ENCODE peak calls at places on chromosomes 3 and 15, in nine cellular contexts. One of them, this sample, is unnamed.

GRCh38 chr3:71461749-71462483 is 121.6 kb downstream of the FOXP1 start:
- DNase-seq in omental fat pad: no peak
- DNase-seq in iris pigment epithelial cell: peak
- DNase-seq in stimulated activated CD8-positive, alpha-beta memory T cell treated with anti-CD3 and anti-CD28 coated beads, Interleukin-4, amount 100 ng/mL, for 1 hour: no peak
- DNase-seq in endothelial cell: no peak
- DNase-seq in astrocyte of the spinal cord: peak
- DNase-seq in pons: no peak
- DNase-seq in tibial nerve: no peak
- DNase-seq in NT2/D1: no peak
- DNase-seq in this sample: no peak

GRCh38 chr3:60017631-60018030 is 967.8 kb upstream of the CFAP20DC start:
- DNase-seq in endothelial cell: no peak
- DNase-seq in astrocyte of the spinal cord: peak
- DNase-seq in tibial nerve: no peak
- DNase-seq in omental fat pad: no peak
- DNase-seq in pons: no peak
- DNase-seq in NT2/D1: no peak
- DNase-seq in stimulated activated CD8-positive, alpha-beta memory T cell treated with anti-CD3 and anti-CD28 coated beads, Interleukin-4, amount 100 ng/mL, for 1 hour: peak
- DNase-seq in iris pigment epithelial cell: peak
- DNase-seq in this sample: peak

GRCh38 chr3:42654331-42655201 is 1.1 kb downstream of the ZBTB47 start:
- DNase-seq in iris pigment epithelial cell: peak
- DNase-seq in NT2/D1: peak
- DNase-seq in tibial nerve: no peak
- DNase-seq in pons: peak
- DNase-seq in endothelial cell: peak
- DNase-seq in stimulated activated CD8-positive, alpha-beta memory T cell treated with anti-CD3 and anti-CD28 coated beads, Interleukin-4, amount 100 ng/mL, for 1 hour: no peak
- DNase-seq in astrocyte of the spinal cord: peak
- DNase-seq in omental fat pad: no peak
- DNase-seq in this sample: peak

GRCh38 chr3:182937293-182938051 is 42.9 kb downstream of the DCUN1D1 start:
- DNase-seq in stimulated activated CD8-positive, alpha-beta memory T cell treated with anti-CD3 and anti-CD28 coated beads, Interleukin-4, amount 100 ng/mL, for 1 hour: no peak
- DNase-seq in NT2/D1: no peak
- DNase-seq in tibial nerve: no peak
- DNase-seq in omental fat pad: no peak
- DNase-seq in endothelial cell: no peak
- DNase-seq in iris pigment epithelial cell: peak
- DNase-seq in pons: no peak
- DNase-seq in astrocyte of the spinal cord: no peak
- DNase-seq in this sample: peak

GRCh38 chr3:130354430-130354829 is 9.0 kb downstream of the COL6A5 start:
- DNase-seq in iris pigment epithelial cell: no peak
- DNase-seq in tibial nerve: no peak
- DNase-seq in pons: no peak
- DNase-seq in omental fat pad: no peak
- DNase-seq in astrocyte of the spinal cord: no peak
- DNase-seq in stimulated activated CD8-positive, alpha-beta memory T cell treated with anti-CD3 and anti-CD28 coated beads, Interleukin-4, amount 100 ng/mL, for 1 hour: no peak
- DNase-seq in NT2/D1: no peak
- DNase-seq in endothelial cell: no peak
- DNase-seq in this sample: no peak

GRCh38 chr15:63896336-63897115 is 62.8 kb upstream of the HERC1 start:
- DNase-seq in tibial nerve: peak
- DNase-seq in endothelial cell: no peak
- DNase-seq in NT2/D1: no peak
- DNase-seq in pons: no peak
- DNase-seq in astrocyte of the spinal cord: peak
- DNase-seq in stimulated activated CD8-positive, alpha-beta memory T cell treated with anti-CD3 and anti-CD28 coated beads, Interleukin-4, amount 100 ng/mL, for 1 hour: peak
- DNase-seq in iris pigment epithelial cell: peak
- DNase-seq in omental fat pad: no peak
- DNase-seq in this sample: peak

GRCh38 chr3:49803464-49804140 is 541 bp downstream of the INKA1 start:
- DNase-seq in tibial nerve: no peak
- DNase-seq in NT2/D1: no peak
- DNase-seq in endothelial cell: peak
- DNase-seq in astrocyte of the spinal cord: no peak
- DNase-seq in pons: no peak
- DNase-seq in stimulated activated CD8-positive, alpha-beta memory T cell treated with anti-CD3 and anti-CD28 coated beads, Interleukin-4, amount 100 ng/mL, for 1 hour: no peak
- DNase-seq in iris pigment epithelial cell: peak
- DNase-seq in omental fat pad: no peak
- DNase-seq in this sample: peak

GRCh38 chr3:127791221-127791913 is 30.9 kb downstream of the MGLL start:
- DNase-seq in omental fat pad: no peak
- DNase-seq in astrocyte of the spinal cord: peak
- DNase-seq in NT2/D1: peak
- DNase-seq in tibial nerve: no peak
- DNase-seq in iris pigment epithelial cell: peak
- DNase-seq in stimulated activated CD8-positive, alpha-beta memory T cell treated with anti-CD3 and anti-CD28 coated beads, Interleukin-4, amount 100 ng/mL, for 1 hour: no peak
- DNase-seq in endothelial cell: no peak
- DNase-seq in pons: no peak
- DNase-seq in this sample: peak

GRCh38 chr3:5666455-5666854 is 478.9 kb downstream of the EDEM1 start:
- DNase-seq in pons: no peak
- DNase-seq in iris pigment epithelial cell: no peak
- DNase-seq in astrocyte of the spinal cord: no peak
- DNase-seq in NT2/D1: no peak
- DNase-seq in stimulated activated CD8-positive, alpha-beta memory T cell treated with anti-CD3 and anti-CD28 coated beads, Interleukin-4, amount 100 ng/mL, for 1 hour: no peak
- DNase-seq in endothelial cell: no peak
- DNase-seq in omental fat pad: no peak
- DNase-seq in tibial nerve: no peak
- DNase-seq in this sample: no peak

GRCh38 chr15:73258271-73259108 is 110.3 kb downstream of the HCN4 start:
- DNase-seq in endothelial cell: no peak
- DNase-seq in omental fat pad: no peak
- DNase-seq in iris pigment epithelial cell: no peak
- DNase-seq in NT2/D1: no peak
- DNase-seq in tibial nerve: no peak
- DNase-seq in stimulated activated CD8-positive, alpha-beta memory T cell treated with anti-CD3 and anti-CD28 coated beads, Interleukin-4, amount 100 ng/mL, for 1 hour: no peak
- DNase-seq in pons: no peak
- DNase-seq in astrocyte of the spinal cord: no peak
- DNase-seq in this sample: no peak

GRCh38 chr3:124680521-124680920 is 49.7 kb upstream of the UMPS start:
- DNase-seq in pons: no peak
- DNase-seq in endothelial cell: no peak
- DNase-seq in tibial nerve: no peak
- DNase-seq in astrocyte of the spinal cord: no peak
- DNase-seq in NT2/D1: no peak
- DNase-seq in iris pigment epithelial cell: no peak
- DNase-seq in omental fat pad: no peak
- DNase-seq in stimulated activated CD8-positive, alpha-beta memory T cell treated with anti-CD3 and anti-CD28 coated beads, Interleukin-4, amount 100 ng/mL, for 1 hour: no peak
- DNase-seq in this sample: no peak

GRCh38 chr3:149224736-149225594 is 3.3 kb upstream of the CP start:
- DNase-seq in omental fat pad: no peak
- DNase-seq in NT2/D1: no peak
- DNase-seq in iris pigment epithelial cell: peak
- DNase-seq in pons: peak
- DNase-seq in stimulated activated CD8-positive, alpha-beta memory T cell treated with anti-CD3 and anti-CD28 coated beads, Interleukin-4, amount 100 ng/mL, for 1 hour: no peak
- DNase-seq in endothelial cell: no peak
- DNase-seq in astrocyte of the spinal cord: peak
- DNase-seq in tibial nerve: peak
- DNase-seq in this sample: peak

GRCh38 chr3:129608936-129609590 is 2.6 kb upstream of the PLXND1 start:
- DNase-seq in iris pigment epithelial cell: no peak
- DNase-seq in endothelial cell: no peak
- DNase-seq in stimulated activated CD8-positive, alpha-beta memory T cell treated with anti-CD3 and anti-CD28 coated beads, Interleukin-4, amount 100 ng/mL, for 1 hour: no peak
- DNase-seq in pons: no peak
- DNase-seq in astrocyte of the spinal cord: no peak
- DNase-seq in omental fat pad: no peak
- DNase-seq in tibial nerve: no peak
- DNase-seq in NT2/D1: no peak
- DNase-seq in this sample: no peak

GRCh38 chr3:52076900-52077299 is 20.5 kb upstream of the DUSP7 start:
- DNase-seq in NT2/D1: no peak
- DNase-seq in omental fat pad: no peak
- DNase-seq in iris pigment epithelial cell: no peak
- DNase-seq in endothelial cell: no peak
- DNase-seq in pons: no peak
- DNase-seq in astrocyte of the spinal cord: no peak
- DNase-seq in stimulated activated CD8-positive, alpha-beta memory T cell treated with anti-CD3 and anti-CD28 coated beads, Interleukin-4, amount 100 ng/mL, for 1 hour: no peak
- DNase-seq in tibial nerve: no peak
- DNase-seq in this sample: no peak

GRCh38 chr3:135215516-135215915 is 420.5 kb downstream of the EPHB1 start:
- DNase-seq in astrocyte of the spinal cord: no peak
- DNase-seq in stimulated activated CD8-positive, alpha-beta memory T cell treated with anti-CD3 and anti-CD28 coated beads, Interleukin-4, amount 100 ng/mL, for 1 hour: no peak
- DNase-seq in iris pigment epithelial cell: no peak
- DNase-seq in endothelial cell: no peak
- DNase-seq in tibial nerve: no peak
- DNase-seq in pons: no peak
- DNase-seq in NT2/D1: no peak
- DNase-seq in omental fat pad: no peak
- DNase-seq in this sample: no peak

GRCh38 chr3:181278468-181279238 is 289.1 kb upstream of the DNAJC19 start:
- DNase-seq in endothelial cell: no peak
- DNase-seq in NT2/D1: no peak
- DNase-seq in stimulated activated CD8-positive, alpha-beta memory T cell treated with anti-CD3 and anti-CD28 coated beads, Interleukin-4, amount 100 ng/mL, for 1 hour: no peak
- DNase-seq in omental fat pad: no peak
- DNase-seq in pons: peak
- DNase-seq in astrocyte of the spinal cord: peak
- DNase-seq in iris pigment epithelial cell: no peak
- DNase-seq in tibial nerve: no peak
- DNase-seq in this sample: peak

GRCh38 chr15:50024183-50024795 is 94.7 kb downstream of the ATP8B4 start:
- DNase-seq in NT2/D1: no peak
- DNase-seq in tibial nerve: peak
- DNase-seq in endothelial cell: no peak
- DNase-seq in iris pigment epithelial cell: peak
- DNase-seq in astrocyte of the spinal cord: no peak
- DNase-seq in pons: no peak
- DNase-seq in stimulated activated CD8-positive, alpha-beta memory T cell treated with anti-CD3 and anti-CD28 coated beads, Interleukin-4, amount 100 ng/mL, for 1 hour: no peak
- DNase-seq in omental fat pad: no peak
- DNase-seq in this sample: no peak

GRCh38 chr3:126911162-126912026 is 71.5 kb upstream of the PLXNA1 start:
- DNase-seq in tibial nerve: peak
- DNase-seq in stimulated activated CD8-positive, alpha-beta memory T cell treated with anti-CD3 and anti-CD28 coated beads, Interleukin-4, amount 100 ng/mL, for 1 hour: peak
- DNase-seq in iris pigment epithelial cell: peak
- DNase-seq in omental fat pad: no peak
- DNase-seq in endothelial cell: peak
- DNase-seq in pons: peak
- DNase-seq in astrocyte of the spinal cord: peak
- DNase-seq in NT2/D1: peak
- DNase-seq in this sample: peak

GRCh38 chr3:120793601-120794000 is 51.1 kb downstream of the GTF2E1 start:
- DNase-seq in iris pigment epithelial cell: peak
- DNase-seq in stimulated activated CD8-positive, alpha-beta memory T cell treated with anti-CD3 and anti-CD28 coated beads, Interleukin-4, amount 100 ng/mL, for 1 hour: no peak
- DNase-seq in pons: no peak
- DNase-seq in NT2/D1: no peak
- DNase-seq in omental fat pad: no peak
- DNase-seq in tibial nerve: no peak
- DNase-seq in astrocyte of the spinal cord: no peak
- DNase-seq in endothelial cell: no peak
- DNase-seq in this sample: no peak

GRCh38 chr3:111311126-111311525 is 230.9 kb upstream of the CD96 start:
- DNase-seq in omental fat pad: no peak
- DNase-seq in pons: no peak
- DNase-seq in tibial nerve: no peak
- DNase-seq in astrocyte of the spinal cord: no peak
- DNase-seq in stimulated activated CD8-positive, alpha-beta memory T cell treated with anti-CD3 and anti-CD28 coated beads, Interleukin-4, amount 100 ng/mL, for 1 hour: no peak
- DNase-seq in endothelial cell: no peak
- DNase-seq in NT2/D1: no peak
- DNase-seq in iris pigment epithelial cell: no peak
- DNase-seq in this sample: no peak

GRCh38 chr3:46466871-46467403 is 2.2 kb upstream of the LTF start:
- DNase-seq in iris pigment epithelial cell: no peak
- DNase-seq in tibial nerve: no peak
- DNase-seq in omental fat pad: no peak
- DNase-seq in astrocyte of the spinal cord: no peak
- DNase-seq in stimulated activated CD8-positive, alpha-beta memory T cell treated with anti-CD3 and anti-CD28 coated beads, Interleukin-4, amount 100 ng/mL, for 1 hour: no peak
- DNase-seq in pons: no peak
- DNase-seq in NT2/D1: no peak
- DNase-seq in endothelial cell: no peak
- DNase-seq in this sample: no peak

GRCh38 chr3:13210221-13210975 is 137.2 kb upstream of the IQSEC1 start:
- DNase-seq in astrocyte of the spinal cord: no peak
- DNase-seq in pons: no peak
- DNase-seq in endothelial cell: no peak
- DNase-seq in iris pigment epithelial cell: no peak
- DNase-seq in NT2/D1: no peak
- DNase-seq in omental fat pad: no peak
- DNase-seq in tibial nerve: no peak
- DNase-seq in stimulated activated CD8-positive, alpha-beta memory T cell treated with anti-CD3 and anti-CD28 coated beads, Interleukin-4, amount 100 ng/mL, for 1 hour: no peak
- DNase-seq in this sample: no peak

GRCh38 chr15:31606261-31606669 is 279.6 kb downstream of the KLF13 start:
- DNase-seq in pons: no peak
- DNase-seq in NT2/D1: no peak
- DNase-seq in endothelial cell: no peak
- DNase-seq in tibial nerve: no peak
- DNase-seq in omental fat pad: no peak
- DNase-seq in astrocyte of the spinal cord: peak
- DNase-seq in iris pigment epithelial cell: peak
- DNase-seq in stimulated activated CD8-positive, alpha-beta memory T cell treated with anti-CD3 and anti-CD28 coated beads, Interleukin-4, amount 100 ng/mL, for 1 hour: no peak
- DNase-seq in this sample: no peak

GRCh38 chr3:183400352-183400751 is 28.1 kb downstream of the MCF2L2 start:
- DNase-seq in tibial nerve: no peak
- DNase-seq in pons: no peak
- DNase-seq in endothelial cell: no peak
- DNase-seq in stimulated activated CD8-positive, alpha-beta memory T cell treated with anti-CD3 and anti-CD28 coated beads, Interleukin-4, amount 100 ng/mL, for 1 hour: no peak
- DNase-seq in astrocyte of the spinal cord: no peak
- DNase-seq in omental fat pad: no peak
- DNase-seq in NT2/D1: no peak
- DNase-seq in iris pigment epithelial cell: peak
- DNase-seq in this sample: no peak

GRCh38 chr3:99542771-99543518 is 95.4 kb upstream of the COL8A1 start:
- DNase-seq in iris pigment epithelial cell: peak
- DNase-seq in NT2/D1: no peak
- DNase-seq in astrocyte of the spinal cord: no peak
- DNase-seq in omental fat pad: no peak
- DNase-seq in endothelial cell: no peak
- DNase-seq in tibial nerve: no peak
- DNase-seq in pons: no peak
- DNase-seq in stimulated activated CD8-positive, alpha-beta memory T cell treated with anti-CD3 and anti-CD28 coated beads, Interleukin-4, amount 100 ng/mL, for 1 hour: no peak
- DNase-seq in this sample: no peak

GRCh38 chr15:62455441-62455921 is 290.4 kb upstream of the C2CD4B start:
- DNase-seq in NT2/D1: no peak
- DNase-seq in stimulated activated CD8-positive, alpha-beta memory T cell treated with anti-CD3 and anti-CD28 coated beads, Interleukin-4, amount 100 ng/mL, for 1 hour: no peak
- DNase-seq in endothelial cell: no peak
- DNase-seq in omental fat pad: no peak
- DNase-seq in pons: no peak
- DNase-seq in iris pigment epithelial cell: peak
- DNase-seq in tibial nerve: no peak
- DNase-seq in astrocyte of the spinal cord: peak
- DNase-seq in this sample: no peak

GRCh38 chr3:104279617-104280016 is 1087.1 kb upstream of the ALCAM start:
- DNase-seq in iris pigment epithelial cell: peak
- DNase-seq in stimulated activated CD8-positive, alpha-beta memory T cell treated with anti-CD3 and anti-CD28 coated beads, Interleukin-4, amount 100 ng/mL, for 1 hour: no peak
- DNase-seq in tibial nerve: no peak
- DNase-seq in endothelial cell: no peak
- DNase-seq in pons: peak
- DNase-seq in astrocyte of the spinal cord: peak
- DNase-seq in NT2/D1: no peak
- DNase-seq in omental fat pad: no peak
- DNase-seq in this sample: no peak

GRCh38 chr3:42712344-42712648 is 9.7 kb upstream of the HHATL start:
- DNase-seq in iris pigment epithelial cell: no peak
- DNase-seq in omental fat pad: no peak
- DNase-seq in tibial nerve: no peak
- DNase-seq in astrocyte of the spinal cord: no peak
- DNase-seq in stimulated activated CD8-positive, alpha-beta memory T cell treated with anti-CD3 and anti-CD28 coated beads, Interleukin-4, amount 100 ng/mL, for 1 hour: no peak
- DNase-seq in endothelial cell: no peak
- DNase-seq in pons: no peak
- DNase-seq in NT2/D1: no peak
- DNase-seq in this sample: no peak

GRCh38 chr3:53157974-53158580 is 2.9 kb upstream of the PRKCD start:
- DNase-seq in tibial nerve: no peak
- DNase-seq in endothelial cell: no peak
- DNase-seq in omental fat pad: no peak
- DNase-seq in astrocyte of the spinal cord: no peak
- DNase-seq in iris pigment epithelial cell: no peak
- DNase-seq in stimulated activated CD8-positive, alpha-beta memory T cell treated with anti-CD3 and anti-CD28 coated beads, Interleukin-4, amount 100 ng/mL, for 1 hour: no peak
- DNase-seq in pons: no peak
- DNase-seq in NT2/D1: no peak
- DNase-seq in this sample: no peak

GRCh38 chr15:63050737-63051700 is 8.5 kb downstream of the TPM1 start:
- DNase-seq in pons: no peak
- DNase-seq in omental fat pad: no peak
- DNase-seq in stimulated activated CD8-positive, alpha-beta memory T cell treated with anti-CD3 and anti-CD28 coated beads, Interleukin-4, amount 100 ng/mL, for 1 hour: no peak
- DNase-seq in astrocyte of the spinal cord: peak
- DNase-seq in tibial nerve: no peak
- DNase-seq in NT2/D1: no peak
- DNase-seq in iris pigment epithelial cell: peak
- DNase-seq in endothelial cell: no peak
- DNase-seq in this sample: peak

GRCh38 chr15:71254503-71254902 is 139.2 kb downstream of the THSD4 start:
- DNase-seq in endothelial cell: no peak
- DNase-seq in iris pigment epithelial cell: no peak
- DNase-seq in astrocyte of the spinal cord: no peak
- DNase-seq in pons: no peak
- DNase-seq in omental fat pad: no peak
- DNase-seq in NT2/D1: no peak
- DNase-seq in stimulated activated CD8-positive, alpha-beta memory T cell treated with anti-CD3 and anti-CD28 coated beads, Interleukin-4, amount 100 ng/mL, for 1 hour: no peak
- DNase-seq in tibial nerve: no peak
- DNase-seq in this sample: no peak